ENCODE peak calls at places on chromosomes 16 and 17, in five cellular contexts. One of them, this sample, is unnamed.

GRCh38 chr16:68200120-68200783 is 35.7 kb downstream of the ESRP2 start:
- DNase-seq in Peyer's patch: no peak
- DNase-seq in body of pancreas: no peak
- DNase-seq in A549: peak
- DNase-seq in stomach: no peak
- DNase-seq in this sample: no peak

GRCh38 chr17:17229416-17230098 is 7.4 kb downstream of the FLCN start:
- DNase-seq in stomach: no peak
- DNase-seq in body of pancreas: no peak
- DNase-seq in Peyer's patch: no peak
- DNase-seq in A549: no peak
- DNase-seq in this sample: no peak

GRCh38 chr17:82333279-82334171 is at the start of gene SECTM1:
- DNase-seq in body of pancreas: peak
- DNase-seq in stomach: peak
- DNase-seq in A549: no peak
- DNase-seq in Peyer's patch: peak
- DNase-seq in this sample: peak

GRCh38 chr16:10967981-10968380 is 23.6 kb downstream of the CLEC16A start:
- DNase-seq in body of pancreas: peak
- DNase-seq in Peyer's patch: no peak
- DNase-seq in stomach: peak
- DNase-seq in A549: no peak
- DNase-seq in this sample: no peak

GRCh38 chr17:53193044-53193443 is 629.7 kb upstream of the KIF2B start:
- DNase-seq in Peyer's patch: no peak
- DNase-seq in body of pancreas: no peak
- DNase-seq in A549: no peak
- DNase-seq in stomach: no peak
- DNase-seq in this sample: no peak

GRCh38 chr17:45160505-45161287 is 979 bp upstream of the HEXIM2 start:
- DNase-seq in A549: peak
- DNase-seq in stomach: peak
- DNase-seq in Peyer's patch: peak
- DNase-seq in body of pancreas: peak
- DNase-seq in this sample: peak

GRCh38 chr16:30473231-30474061 is 904 bp downstream of the ITGAL start:
- DNase-seq in body of pancreas: peak
- DNase-seq in stomach: no peak
- DNase-seq in A549: no peak
- DNase-seq in Peyer's patch: peak
- DNase-seq in this sample: no peak

GRCh38 chr16:54176376-54176901 is 110.1 kb downstream of the IRX3 start:
- DNase-seq in stomach: peak
- DNase-seq in body of pancreas: peak
- DNase-seq in Peyer's patch: no peak
- DNase-seq in A549: no peak
- DNase-seq in this sample: no peak

GRCh38 chr16:57482845-57483545 is 3.3 kb downstream of the DOK4 start:
- DNase-seq in stomach: peak
- DNase-seq in A549: no peak
- DNase-seq in Peyer's patch: no peak
- DNase-seq in body of pancreas: peak
- DNase-seq in this sample: no peak

GRCh38 chr17:10224592-10225195 is 26.3 kb upstream of the GAS7 start:
- DNase-seq in Peyer's patch: no peak
- DNase-seq in A549: no peak
- DNase-seq in body of pancreas: no peak
- DNase-seq in stomach: no peak
- DNase-seq in this sample: no peak

GRCh38 chr17:83100220-83100852 is 20.9 kb downstream of the METRNL start:
- DNase-seq in Peyer's patch: no peak
- DNase-seq in stomach: peak
- DNase-seq in body of pancreas: no peak
- DNase-seq in A549: no peak
- DNase-seq in this sample: no peak

GRCh38 chr16:69651217-69651616 is 75.1 kb downstream of the NQO1 start:
- DNase-seq in Peyer's patch: no peak
- DNase-seq in body of pancreas: no peak
- DNase-seq in stomach: no peak
- DNase-seq in A549: no peak
- DNase-seq in this sample: no peak

GRCh38 chr17:42679492-42680330 is 1.9 kb downstream of the CCR10 start:
- DNase-seq in body of pancreas: peak
- DNase-seq in Peyer's patch: peak
- DNase-seq in A549: peak
- DNase-seq in stomach: peak
- DNase-seq in this sample: peak

GRCh38 chr16:77383606-77384187 is 51.1 kb downstream of the ADAMTS18 start:
- DNase-seq in stomach: no peak
- DNase-seq in A549: no peak
- DNase-seq in body of pancreas: no peak
- DNase-seq in Peyer's patch: no peak
- DNase-seq in this sample: no peak

GRCh38 chr17:72465191-72466024 is 344.6 kb downstream of the SOX9 start:
- DNase-seq in A549: peak
- DNase-seq in stomach: peak
- DNase-seq in body of pancreas: peak
- DNase-seq in Peyer's patch: peak
- DNase-seq in this sample: no peak

GRCh38 chr16:3087243-3087791 is 11.8 kb downstream of the ZSCAN10 start:
- DNase-seq in stomach: no peak
- DNase-seq in A549: peak
- DNase-seq in Peyer's patch: no peak
- DNase-seq in body of pancreas: no peak
- DNase-seq in this sample: no peak

GRCh38 chr16:85363427-85363826 is 249.7 kb upstream of the GSE1 start:
- DNase-seq in Peyer's patch: no peak
- DNase-seq in body of pancreas: no peak
- DNase-seq in A549: no peak
- DNase-seq in stomach: no peak
- DNase-seq in this sample: no peak

GRCh38 chr16:85364323-85365040 is 248.6 kb upstream of the GSE1 start:
- DNase-seq in stomach: no peak
- DNase-seq in A549: no peak
- DNase-seq in Peyer's patch: no peak
- DNase-seq in body of pancreas: no peak
- DNase-seq in this sample: no peak

GRCh38 chr16:85366031-85366763 is 246.9 kb upstream of the GSE1 start:
- DNase-seq in stomach: no peak
- DNase-seq in body of pancreas: no peak
- DNase-seq in Peyer's patch: no peak
- DNase-seq in A549: no peak
- DNase-seq in this sample: no peak

GRCh38 chr16:85363881-85364280 is 249.2 kb upstream of the GSE1 start:
- DNase-seq in A549: no peak
- DNase-seq in Peyer's patch: no peak
- DNase-seq in stomach: no peak
- DNase-seq in body of pancreas: no peak
- DNase-seq in this sample: no peak

GRCh38 chr16:85365120-85365519 is 248.0 kb upstream of the GSE1 start:
- DNase-seq in stomach: peak
- DNase-seq in body of pancreas: no peak
- DNase-seq in Peyer's patch: no peak
- DNase-seq in A549: no peak
- DNase-seq in this sample: no peak
- TF ChIP-seq POLR2A in stomach: no peak
- TF ChIP-seq POLR2A in body of pancreas: no peak
- TF ChIP-seq POLR2A in Peyer's patch: no peak
- TF ChIP-seq POLR2A in A549: no peak
- TF ChIP-seq POLR2A in this sample: no peak

DNA sequence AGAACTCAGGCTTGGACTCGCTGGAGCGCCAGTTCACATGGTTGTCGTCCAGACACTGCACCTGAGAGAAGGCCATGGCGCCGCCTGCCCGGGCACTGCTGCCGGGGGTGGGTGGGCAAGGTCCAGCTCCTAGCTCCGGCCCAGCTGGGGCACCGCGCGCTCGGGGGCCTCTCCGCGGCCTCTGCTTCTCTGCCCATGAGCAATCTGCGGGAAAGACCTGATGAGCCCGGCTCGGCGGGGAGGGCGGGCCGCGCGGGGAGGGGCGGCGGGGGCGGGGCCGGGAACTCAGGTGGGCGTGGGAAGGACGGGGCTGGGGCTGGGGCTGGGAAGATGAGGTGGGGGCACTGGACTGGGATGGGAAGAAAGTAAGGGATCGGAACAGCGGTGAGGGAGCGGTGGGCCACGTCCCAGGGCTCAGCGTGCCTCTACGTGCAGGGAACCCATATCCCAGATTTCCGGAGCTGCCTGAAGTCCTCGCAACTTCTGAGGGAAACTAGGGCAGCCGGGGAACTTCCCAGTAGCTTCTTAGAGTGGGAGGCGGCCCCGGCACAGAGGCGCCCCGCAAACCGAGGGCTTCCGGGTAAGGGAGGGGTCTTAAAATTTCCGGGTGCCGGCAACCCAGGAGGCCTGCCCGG is 481 bp downstream of the FAM83G start:
- DNase-seq in Peyer's patch: peak
- DNase-seq in body of pancreas: peak
- DNase-seq in A549: peak
- DNase-seq in stomach: peak
- DNase-seq in this sample: peak
- TF ChIP-seq POLR2A in Peyer's patch: no peak
- TF ChIP-seq POLR2A in body of pancreas: peak
- TF ChIP-seq POLR2A in A549: no peak
- TF ChIP-seq POLR2A in stomach: no peak
- TF ChIP-seq POLR2A in this sample: no peak

GRCh38 chr16:1379054-1379862 is 27.5 kb downstream of the GNPTG start:
- DNase-seq in A549: peak
- DNase-seq in stomach: peak
- DNase-seq in Peyer's patch: peak
- DNase-seq in body of pancreas: peak
- DNase-seq in this sample: peak
- TF ChIP-seq POLR2A in A549: peak
- TF ChIP-seq POLR2A in stomach: no peak
- TF ChIP-seq POLR2A in Peyer's patch: no peak
- TF ChIP-seq POLR2A in body of pancreas: no peak
- TF ChIP-seq POLR2A in this sample: peak

GRCh38 chr16:22195695-22196558 is 10.2 kb upstream of the EEF2K start:
- DNase-seq in Peyer's patch: peak
- DNase-seq in stomach: peak
- DNase-seq in A549: peak
- DNase-seq in body of pancreas: peak
- DNase-seq in this sample: peak
- TF ChIP-seq POLR2A in Peyer's patch: peak
- TF ChIP-seq POLR2A in stomach: no peak
- TF ChIP-seq POLR2A in A549: peak
- TF ChIP-seq POLR2A in body of pancreas: peak
- TF ChIP-seq POLR2A in this sample: peak

DNA sequence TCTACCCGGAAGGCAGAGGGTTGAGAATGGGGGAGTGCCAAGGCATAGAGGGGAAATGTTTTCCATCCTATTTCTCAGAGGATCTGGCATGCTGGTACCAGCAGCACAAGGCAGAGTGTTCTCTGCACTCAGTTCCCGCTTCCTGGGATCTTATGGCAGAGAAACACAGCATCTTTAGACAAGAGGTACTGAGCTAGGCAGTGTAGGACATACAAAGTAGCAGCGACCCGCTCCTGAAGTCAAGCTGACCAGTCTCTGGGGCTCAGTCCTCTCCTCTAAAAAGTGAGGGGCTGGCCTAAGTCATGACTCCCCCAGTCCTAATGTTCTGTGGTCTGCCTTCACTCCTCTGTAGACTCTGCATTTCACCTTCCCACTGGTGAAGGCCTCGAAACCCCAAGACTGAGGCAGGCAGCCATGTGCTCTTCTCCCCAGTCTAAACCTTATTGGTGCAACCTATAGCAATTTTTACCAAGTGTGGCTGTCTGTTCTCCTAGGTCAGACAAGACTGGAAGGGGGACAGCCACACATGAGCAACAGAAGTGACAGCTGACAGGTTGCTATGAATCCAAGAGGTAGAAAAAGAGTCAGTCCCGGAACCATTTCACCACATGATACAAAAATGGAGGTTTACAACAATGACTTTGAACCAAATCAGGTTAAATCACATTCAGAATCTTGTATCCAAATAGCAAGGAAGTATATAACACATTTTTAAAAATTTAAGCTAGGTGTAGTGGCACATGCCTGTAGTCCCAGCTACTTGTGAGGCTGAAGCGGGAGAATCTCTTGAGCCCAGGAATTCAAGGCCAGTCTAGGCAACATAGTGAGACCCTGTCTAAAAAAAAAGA is 11.4 kb upstream of the TSPOAP1 start:
- DNase-seq in stomach: no peak
- DNase-seq in body of pancreas: no peak
- DNase-seq in A549: no peak
- DNase-seq in Peyer's patch: no peak
- DNase-seq in this sample: no peak
- TF ChIP-seq POLR2A in stomach: no peak
- TF ChIP-seq POLR2A in body of pancreas: no peak
- TF ChIP-seq POLR2A in A549: no peak
- TF ChIP-seq POLR2A in Peyer's patch: no peak
- TF ChIP-seq POLR2A in this sample: peak

GRCh38 chr16:87956169-87956770 is 5.0 kb downstream of the BANP start:
- DNase-seq in body of pancreas: peak
- DNase-seq in stomach: no peak
- DNase-seq in Peyer's patch: peak
- DNase-seq in A549: no peak
- DNase-seq in this sample: peak
- TF ChIP-seq POLR2A in body of pancreas: peak
- TF ChIP-seq POLR2A in stomach: no peak
- TF ChIP-seq POLR2A in Peyer's patch: no peak
- TF ChIP-seq POLR2A in A549: no peak
- TF ChIP-seq POLR2A in this sample: peak

GRCh38 chr16:81006472-81007311 is at the start of the genes CENPN and CMC2:
- DNase-seq in Peyer's patch: peak
- DNase-seq in body of pancreas: peak
- DNase-seq in stomach: peak
- DNase-seq in A549: peak
- DNase-seq in this sample: peak
- TF ChIP-seq POLR2A in Peyer's patch: peak
- TF ChIP-seq POLR2A in body of pancreas: peak
- TF ChIP-seq POLR2A in stomach: peak
- TF ChIP-seq POLR2A in A549: peak
- TF ChIP-seq POLR2A in this sample: peak

GRCh38 chr16:1918890-1919679 is 870 bp upstream of the HS3ST6 start:
- DNase-seq in body of pancreas: no peak
- DNase-seq in A549: no peak
- DNase-seq in stomach: no peak
- DNase-seq in Peyer's patch: no peak
- DNase-seq in this sample: no peak
- TF ChIP-seq POLR2A in body of pancreas: no peak
- TF ChIP-seq POLR2A in A549: no peak
- TF ChIP-seq POLR2A in stomach: no peak
- TF ChIP-seq POLR2A in Peyer's patch: no peak
- TF ChIP-seq POLR2A in this sample: no peak